ENCODE peak calls at places on chromosomes 12 and 14, in five cellular contexts. One of them, this sample, is unnamed.

GRCh38 chr14:59161571-59162175 is 26.8 kb upstream of the DAAM1 start:
- DNase-seq in heart right ventricle: no peak
- DNase-seq in PC-3: peak; percentile 63
- DNase-seq in lower lobe of right lung: no peak
- DNase-seq in naive thymus-derived CD4-positive, alpha-beta T cell: peak; percentile 48
- DNase-seq in this sample: no peak

GRCh38 chr14:87656315-87656714 is 336.7 kb downstream of the GALC start:
- DNase-seq in naive thymus-derived CD4-positive, alpha-beta T cell: no peak
- DNase-seq in lower lobe of right lung: no peak
- DNase-seq in PC-3: no peak
- DNase-seq in heart right ventricle: no peak
- DNase-seq in this sample: no peak

GRCh38 chr12:98198261-98198982 is 317.0 kb upstream of the TMPO start:
- DNase-seq in lower lobe of right lung: no peak
- DNase-seq in heart right ventricle: no peak
- DNase-seq in PC-3: peak; percentile 2
- DNase-seq in naive thymus-derived CD4-positive, alpha-beta T cell: no peak
- DNase-seq in this sample: no peak

GRCh38 chr12:121295746-121296617 is 527 bp downstream of the CAMKK2 start:
- DNase-seq in naive thymus-derived CD4-positive, alpha-beta T cell: peak; percentile 6
- DNase-seq in heart right ventricle: peak; percentile 34
- DNase-seq in lower lobe of right lung: peak; percentile 66
- DNase-seq in PC-3: peak; percentile 21
- DNase-seq in this sample: no peak

GRCh38 chr14:103315368-103315911 is 18.6 kb upstream of the EIF5 start:
- DNase-seq in heart right ventricle: peak; percentile 23
- DNase-seq in PC-3: no peak
- DNase-seq in lower lobe of right lung: peak; percentile 60
- DNase-seq in naive thymus-derived CD4-positive, alpha-beta T cell: no peak
- DNase-seq in this sample: no peak

GRCh38 chr14:65866906-65867305 is 454.4 kb downstream of the FUT8 start:
- DNase-seq in lower lobe of right lung: no peak
- DNase-seq in PC-3: no peak
- DNase-seq in naive thymus-derived CD4-positive, alpha-beta T cell: no peak
- DNase-seq in heart right ventricle: no peak
- DNase-seq in this sample: no peak

GRCh38 chr12:6140646-6141045 is 16.2 kb upstream of the VWF start:
- DNase-seq in naive thymus-derived CD4-positive, alpha-beta T cell: no peak
- DNase-seq in heart right ventricle: no peak
- DNase-seq in lower lobe of right lung: no peak
- DNase-seq in PC-3: no peak
- DNase-seq in this sample: no peak

GRCh38 chr12:24853588-24853987 is 95.3 kb downstream of the BCAT1 start:
- DNase-seq in naive thymus-derived CD4-positive, alpha-beta T cell: no peak
- DNase-seq in lower lobe of right lung: no peak
- DNase-seq in heart right ventricle: no peak
- DNase-seq in PC-3: no peak
- DNase-seq in this sample: no peak

GRCh38 chr14:23056257-23056955 is 914 bp downstream of the CDH24 start:
- DNase-seq in lower lobe of right lung: peak; percentile 74
- DNase-seq in naive thymus-derived CD4-positive, alpha-beta T cell: peak; percentile 69
- DNase-seq in PC-3: peak; percentile 80
- DNase-seq in heart right ventricle: peak; percentile 54
- DNase-seq in this sample: peak; percentile 81

GRCh38 chr14:61329478-61330051 is 8.2 kb downstream of the PRKCH start:
- DNase-seq in PC-3: no peak
- DNase-seq in lower lobe of right lung: no peak
- DNase-seq in naive thymus-derived CD4-positive, alpha-beta T cell: no peak
- DNase-seq in heart right ventricle: no peak
- DNase-seq in this sample: no peak

GRCh38 chr12:132806857-132807256 is 21.8 kb downstream of the GOLGA3 start:
- DNase-seq in heart right ventricle: no peak
- DNase-seq in lower lobe of right lung: no peak
- DNase-seq in PC-3: no peak
- DNase-seq in naive thymus-derived CD4-positive, alpha-beta T cell: peak; percentile 19
- DNase-seq in this sample: no peak

GRCh38 chr12:19971396-19971802 is 396.9 kb upstream of the PDE3A start:
- DNase-seq in naive thymus-derived CD4-positive, alpha-beta T cell: no peak
- DNase-seq in PC-3: no peak
- DNase-seq in lower lobe of right lung: no peak
- DNase-seq in heart right ventricle: no peak
- DNase-seq in this sample: no peak

GRCh38 chr12:62767506-62767905 is 167.4 kb downstream of the PPM1H start:
- DNase-seq in heart right ventricle: no peak
- DNase-seq in naive thymus-derived CD4-positive, alpha-beta T cell: no peak
- DNase-seq in PC-3: peak; percentile 54
- DNase-seq in lower lobe of right lung: no peak
- DNase-seq in this sample: no peak

GRCh38 chr12:8594072-8594471 is 18.6 kb downstream of the AICDA start:
- DNase-seq in naive thymus-derived CD4-positive, alpha-beta T cell: no peak
- DNase-seq in heart right ventricle: no peak
- DNase-seq in lower lobe of right lung: no peak
- DNase-seq in PC-3: no peak
- DNase-seq in this sample: no peak

GRCh38 chr12:113208041-113208934 is 13.0 kb upstream of the TPCN1 start:
- DNase-seq in naive thymus-derived CD4-positive, alpha-beta T cell: peak; percentile 71
- DNase-seq in PC-3: no peak
- DNase-seq in heart right ventricle: peak; percentile 63
- DNase-seq in lower lobe of right lung: no peak
- DNase-seq in this sample: peak; percentile 61

GRCh38 chr14:106831322-106831720 is 1304.9 kb downstream of the TMEM121 start:
- DNase-seq in heart right ventricle: no peak
- DNase-seq in lower lobe of right lung: peak; percentile 65
- DNase-seq in naive thymus-derived CD4-positive, alpha-beta T cell: peak; percentile 54
- DNase-seq in PC-3: no peak
- DNase-seq in this sample: no peak

GRCh38 chr14:77151918-77152588 is 10.5 kb upstream of the ZDHHC22 start:
- DNase-seq in lower lobe of right lung: no peak
- DNase-seq in naive thymus-derived CD4-positive, alpha-beta T cell: peak; percentile 18
- DNase-seq in heart right ventricle: no peak
- DNase-seq in PC-3: peak; percentile 82
- DNase-seq in this sample: no peak

GRCh38 chr14:29603721-29604120 is 323.9 kb downstream of the PRKD1 start:
- DNase-seq in heart right ventricle: no peak
- DNase-seq in naive thymus-derived CD4-positive, alpha-beta T cell: no peak
- DNase-seq in lower lobe of right lung: no peak
- DNase-seq in PC-3: no peak
- DNase-seq in this sample: no peak

GRCh38 chr14:65588426-65589140 is 176.1 kb downstream of the FUT8 start:
- DNase-seq in PC-3: peak; percentile 29
- DNase-seq in naive thymus-derived CD4-positive, alpha-beta T cell: no peak
- DNase-seq in lower lobe of right lung: no peak
- DNase-seq in heart right ventricle: no peak
- DNase-seq in this sample: no peak

GRCh38 chr14:51780741-51781140 is 79.7 kb upstream of the GNG2 start:
- DNase-seq in lower lobe of right lung: no peak
- DNase-seq in PC-3: peak; percentile 68
- DNase-seq in heart right ventricle: no peak
- DNase-seq in naive thymus-derived CD4-positive, alpha-beta T cell: no peak
- DNase-seq in this sample: no peak

GRCh38 chr12:112350593-112351592 is 31.3 kb downstream of the HECTD4 start:
- DNase-seq in lower lobe of right lung: no peak
- DNase-seq in naive thymus-derived CD4-positive, alpha-beta T cell: no peak
- DNase-seq in PC-3: no peak
- DNase-seq in heart right ventricle: no peak
- DNase-seq in this sample: no peak

GRCh38 chr12:7933255-7933726 is 2.7 kb downstream of the SLC2A3 start:
- DNase-seq in PC-3: peak; percentile 85
- DNase-seq in naive thymus-derived CD4-positive, alpha-beta T cell: peak; percentile 87
- DNase-seq in lower lobe of right lung: peak; percentile 66
- DNase-seq in heart right ventricle: peak; percentile 88
- DNase-seq in this sample: peak; percentile 86

GRCh38 chr14:69242311-69243224 is 17.4 kb upstream of the GALNT16 start:
- DNase-seq in PC-3: peak; percentile 79
- DNase-seq in lower lobe of right lung: no peak
- DNase-seq in heart right ventricle: peak; percentile 72
- DNase-seq in naive thymus-derived CD4-positive, alpha-beta T cell: peak; percentile 61
- DNase-seq in this sample: peak; percentile 56

GRCh38 chr12:97324471-97324870 is 138.1 kb upstream of the RMST start:
- DNase-seq in heart right ventricle: no peak
- DNase-seq in lower lobe of right lung: no peak
- DNase-seq in naive thymus-derived CD4-positive, alpha-beta T cell: no peak
- DNase-seq in PC-3: no peak
- DNase-seq in this sample: no peak

GRCh38 chr12:56768424-56768823 is 5.3 kb downstream of the HSD17B6 start:
- DNase-seq in heart right ventricle: no peak
- DNase-seq in lower lobe of right lung: no peak
- DNase-seq in PC-3: peak; percentile 57
- DNase-seq in naive thymus-derived CD4-positive, alpha-beta T cell: no peak
- DNase-seq in this sample: no peak
- H3K27ac ChIP-seq in heart right ventricle: no peak overlapping the region
- H3K27ac ChIP-seq in lower lobe of right lung: peak overlapping the region; percentile 24
- H3K27ac ChIP-seq in PC-3: no peak overlapping the region
- H3K27ac ChIP-seq in naive thymus-derived CD4-positive, alpha-beta T cell: no peak overlapping the region
- H3K27ac ChIP-seq in this sample: no peak overlapping the region

DNA sequence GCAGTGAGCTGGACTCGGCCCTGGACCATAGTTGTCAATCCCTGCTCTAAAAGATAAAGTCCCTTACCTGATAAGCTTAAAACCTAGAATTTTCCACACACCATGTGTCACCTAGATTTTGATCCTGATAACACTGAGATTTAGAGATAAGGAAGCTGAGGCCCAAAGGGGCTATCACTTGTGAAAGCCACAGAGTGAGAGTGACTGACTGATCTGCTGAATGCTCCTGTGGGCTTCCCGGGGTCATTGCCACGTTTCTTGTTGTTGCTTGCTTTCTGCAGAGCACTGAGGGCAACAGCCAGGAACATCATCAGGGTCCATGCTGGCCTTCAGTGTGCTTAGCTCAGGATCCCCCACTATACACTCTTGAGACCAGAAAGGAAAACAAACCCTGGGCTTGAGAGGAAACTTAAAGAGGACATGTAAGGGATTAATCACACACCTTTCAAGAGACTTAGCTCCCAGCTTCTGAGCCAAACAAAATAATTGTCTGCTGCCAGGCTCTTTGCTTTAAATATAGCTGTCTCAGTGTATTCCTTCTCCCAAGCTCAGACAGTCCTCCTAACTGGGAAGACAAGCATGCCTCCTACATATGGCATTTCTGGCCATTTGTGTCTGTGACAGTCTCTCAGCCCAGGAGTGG is 82.6 kb upstream of the ARHGAP5 start:
- DNase-seq in heart right ventricle: no peak
- DNase-seq in naive thymus-derived CD4-positive, alpha-beta T cell: no peak
- DNase-seq in lower lobe of right lung: no peak
- DNase-seq in PC-3: no peak
- DNase-seq in this sample: no peak
- H3K4me1 ChIP-seq in heart right ventricle: peaks cover 56% of the 10 kb centered on the region
- H3K4me1 ChIP-seq in naive thymus-derived CD4-positive, alpha-beta T cell: no peaks in the 10 kb centered on the region
- H3K4me1 ChIP-seq in lower lobe of right lung: no peaks in the 10 kb centered on the region
- H3K4me1 ChIP-seq in PC-3: peaks cover 33% of the 10 kb centered on the region
- H3K4me1 ChIP-seq in this sample: peaks cover 12% of the 10 kb centered on the region

DNA sequence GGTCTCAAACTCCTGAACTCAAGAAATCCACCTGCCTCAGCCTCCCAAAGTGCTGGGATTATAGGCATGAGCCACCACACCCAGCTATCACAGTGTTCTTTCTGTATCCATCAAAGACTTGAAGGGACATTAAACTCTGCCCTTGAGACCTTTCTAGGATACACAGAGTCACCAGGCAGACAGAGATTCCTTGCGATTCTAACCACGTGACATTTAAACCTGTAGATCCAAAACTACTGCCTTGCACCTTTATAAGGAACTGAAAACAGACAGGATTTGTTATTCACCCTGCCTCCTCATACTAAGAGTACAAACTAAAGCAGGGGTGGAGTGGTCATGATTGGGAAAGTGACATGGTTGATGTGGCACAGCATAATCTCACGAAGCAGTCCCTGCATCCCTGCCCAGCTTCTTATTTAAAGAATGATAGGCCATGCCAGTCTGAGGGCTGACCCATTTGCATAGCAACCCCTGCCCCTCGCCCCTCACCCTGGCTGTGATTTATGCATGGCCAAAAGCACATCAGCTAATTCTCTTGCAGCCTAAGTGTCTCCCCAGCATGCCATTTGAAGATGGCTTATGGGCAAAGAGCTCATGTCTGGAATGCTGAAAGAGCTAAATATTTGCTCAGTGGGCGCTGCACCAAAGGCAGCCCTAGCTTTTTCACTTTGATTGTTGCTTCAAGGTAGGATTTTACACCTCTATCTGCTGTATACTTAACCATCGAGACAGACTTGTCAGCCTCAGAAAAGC is 43.2 kb upstream of the MYBPC1 start:
- DNase-seq in naive thymus-derived CD4-positive, alpha-beta T cell: no peak
- DNase-seq in PC-3: no peak
- DNase-seq in heart right ventricle: no peak
- DNase-seq in lower lobe of right lung: no peak
- DNase-seq in this sample: no peak
- H3K27ac ChIP-seq in naive thymus-derived CD4-positive, alpha-beta T cell: no peak overlapping the region
- H3K27ac ChIP-seq in PC-3: no peak overlapping the region
- H3K27ac ChIP-seq in heart right ventricle: no peak overlapping the region
- H3K27ac ChIP-seq in lower lobe of right lung: peak overlapping the region; percentile 13
- H3K27ac ChIP-seq in this sample: no peak overlapping the region

GRCh38 chr14:35402323-35403084 is 2.0 kb downstream of the NFKBIA start:
- DNase-seq in PC-3: no peak
- DNase-seq in lower lobe of right lung: no peak
- DNase-seq in naive thymus-derived CD4-positive, alpha-beta T cell: peak; percentile 55
- DNase-seq in heart right ventricle: no peak
- DNase-seq in this sample: no peak

GRCh38 chr14:35403397-35404245 is 928 bp downstream of the NFKBIA start:
- DNase-seq in lower lobe of right lung: peak; percentile 98
- DNase-seq in heart right ventricle: peak; percentile 97
- DNase-seq in PC-3: peak; percentile 93
- DNase-seq in naive thymus-derived CD4-positive, alpha-beta T cell: peak; percentile 93
- DNase-seq in this sample: peak; percentile 98

GRCh38 chr14:35404246-35404495 is 378 bp downstream of the NFKBIA start:
- DNase-seq in PC-3: no peak
- DNase-seq in naive thymus-derived CD4-positive, alpha-beta T cell: no peak
- DNase-seq in lower lobe of right lung: no peak
- DNase-seq in heart right ventricle: no peak
- DNase-seq in this sample: no peak

GRCh38 chr14:35401853-35402252 is 2.7 kb downstream of the NFKBIA start:
- DNase-seq in heart right ventricle: peak; percentile 58
- DNase-seq in PC-3: no peak
- DNase-seq in naive thymus-derived CD4-positive, alpha-beta T cell: no peak
- DNase-seq in lower lobe of right lung: no peak
- DNase-seq in this sample: no peak

DNA sequence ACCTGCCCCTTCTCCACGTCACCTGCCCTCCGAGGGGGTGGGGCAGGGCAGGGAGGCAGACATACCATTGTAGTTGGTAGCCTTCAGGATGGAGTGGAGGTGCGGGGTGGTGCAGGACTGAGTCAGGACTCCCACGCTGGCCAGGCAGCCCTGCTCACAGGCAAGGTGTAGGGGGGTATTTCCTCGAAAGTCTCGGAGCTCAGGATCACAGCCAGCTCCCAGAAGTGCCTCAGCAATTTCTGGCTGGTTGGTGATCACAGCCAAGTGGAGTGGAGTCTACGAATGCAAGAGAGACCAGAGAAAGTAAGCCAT is 1.5 kb downstream of the NFKBIA start:
- DNase-seq in PC-3: peak; percentile 34
- DNase-seq in naive thymus-derived CD4-positive, alpha-beta T cell: no peak
- DNase-seq in lower lobe of right lung: peak; percentile 67
- DNase-seq in heart right ventricle: peak; percentile 37
- DNase-seq in this sample: peak; percentile 67
- H3K4me1 ChIP-seq in PC-3: peaks cover 34% of the 10 kb centered on the region
- H3K4me1 ChIP-seq in naive thymus-derived CD4-positive, alpha-beta T cell: peaks cover 42% of the 10 kb centered on the region
- H3K4me1 ChIP-seq in lower lobe of right lung: peaks cover 70% of the 10 kb centered on the region
- H3K4me1 ChIP-seq in heart right ventricle: peaks cover 83% of the 10 kb centered on the region
- H3K4me1 ChIP-seq in this sample: peaks cover 40% of the 10 kb centered on the region